ENCODE peak calls at places on chromosome 11, in four cellular contexts. L is NAMALWA; G is activated CD4-positive, alpha-beta T cell treated with anti-CD3 and anti-CD28 coated beads for 1 hour; D is amniotic stem cell. Y is an unnamed sample.

GRCh38 chr11:70381872-70382842 is 16.2 kb upstream of the CTTN start:
- DNase-seq in L (no peak), D (peak), G (no peak), Y (no peak)

GRCh38 chr11:96112192-96113099 is 188.5 kb upstream of the MTMR2 start:
- DNase-seq in L (no peak), G (no peak), D (no peak), Y (no peak)

GRCh38 chr11:108866781-108867180 is 201.9 kb downstream of the DDX10 start:
- DNase-seq in G (no peak), D (no peak), L (no peak), Y (no peak)

GRCh38 chr11:129768356-129768755 is 47.3 kb upstream of the TMEM45B start:
- DNase-seq in G (no peak), L (no peak), D (no peak), Y (no peak)

GRCh38 chr11:129090056-129090455 is 102.1 kb downstream of the ARHGAP32 start:
- DNase-seq in D (no peak), G (no peak), L (no peak), Y (no peak)

GRCh38 chr11:96204721-96205459 is 138.1 kb downstream of the MAML2 start:
- DNase-seq in G (no peak), L (no peak), D (no peak), Y (no peak)

GRCh38 chr11:46356911-46357482 is 9.7 kb downstream of the DGKZ start:
- DNase-seq in G (no peak), L (no peak), D (no peak), Y (peak)

GRCh38 chr11:6576471-6577373 is 26.7 kb downstream of the RRP8 start:
- DNase-seq in D (no peak), L (no peak), G (no peak), Y (peak)

Y was measured in KBM-7.